ENCODE peak calls at places on chromosomes 4 and X, in eight cellular contexts. U is adrenal gland; I is upper lobe of right lung; O is naive thymus-derived CD4-positive, alpha-beta T cell; N is AG04450; A is tibial nerve; Y is SJSA1; W is fibroblast of lung. Z is an unnamed sample. For H3K27me3 and H3K9me3, the result is how much of the 10 kb centered on the place peaks cover.

GRCh38 chrX:50036481-50036880 is 114.1 kb downstream of the CLCN5 start:
- DNase-seq in U (no peak), I (no peak), O (no peak), N (no peak), A (no peak), Y (no peak), W (peak), Z (no peak)

GRCh38 chr4:87853108-87853507 is 20.3 kb downstream of the MEPE start:
- DNase-seq in U (no peak), I (no peak), O (no peak), N (no peak), A (peak), Y (no peak), W (peak), Z (no peak)

GRCh38 chrX:34126011-34126410 is 6.1 kb downstream of the FAM47A start:
- DNase-seq in U (no peak), I (no peak), O (no peak), N (no peak), A (no peak), Y (no peak), W (no peak), Z (no peak)

GRCh38 chr4:67549123-67549522 is 3.8 kb upstream of the CENPC start:
- DNase-seq in U (no peak), I (no peak), O (peak), N (no peak), A (no peak), Y (no peak), W (peak), Z (no peak)

GRCh38 chr4:67204441-67204840 is 340.9 kb downstream of the CENPC start:
- DNase-seq in U (no peak), I (no peak), O (no peak), N (no peak), A (no peak), Y (no peak), W (peak), Z (peak)

GRCh38 chrX:13374364-13374763 is 54.5 kb upstream of the ATXN3L start:
- DNase-seq in U (no peak), I (no peak), O (no peak), N (no peak), A (no peak), Y (no peak), W (no peak), Z (no peak)

GRCh38 chr4:51831133-51831532 is 11.8 kb upstream of the DCUN1D4 start:
- DNase-seq in U (peak), I (peak), O (peak), N (no peak), A (peak), Y (no peak), W (peak), Z (peak)

GRCh38 chrX:40176979-40177430 is 79.2 kb upstream of the BCOR start:
- DNase-seq in U (peak), I (no peak), O (no peak), N (no peak), A (no peak), Y (no peak), W (peak), Z (no peak)

GRCh38 chrX:122866527-122866926 is 317.6 kb upstream of the GRIA3 start:
- DNase-seq in U (no peak), I (no peak), O (no peak), N (no peak), A (no peak), Y (no peak), W (peak), Z (no peak)

GRCh38 chr4:26568446-26568994 is 15.4 kb upstream of the TBC1D19 start:
- DNase-seq in U (no peak), I (no peak), O (no peak), N (peak), A (no peak), Y (no peak), W (peak), Z (no peak)

GRCh38 chr4:143253156-143253555 is 68.4 kb downstream of the USP38 start:
- DNase-seq in U (no peak), I (no peak), O (no peak), N (no peak), A (no peak), Y (no peak), W (peak), Z (no peak)

GRCh38 chrX:28625223-28625622 is 38.0 kb downstream of the IL1RAPL1 start:
- DNase-seq in U (no peak), I (no peak), O (no peak), N (no peak), A (no peak), Y (no peak), W (no peak), Z (no peak)

GRCh38 chrX:38755319-38755718 is 45.9 kb upstream of the MID1IP1 start:
- DNase-seq in U (no peak), I (no peak), O (no peak), N (no peak), A (no peak), Y (no peak), W (no peak), Z (no peak)
- H3K27me3 ChIP-seq in U (under half), I (under half), O (under half), N (under half), A (under half), Y (under half), W (under half), Z (under half)

GRCh38 chr4:8219236-8219635 is 20.1 kb downstream of the SH3TC1 start:
- DNase-seq in U (no peak), I (no peak), O (no peak), N (no peak), A (no peak), Y (no peak), W (no peak), Z (no peak)

GRCh38 chr4:8222609-8223391 is 23.7 kb downstream of the SH3TC1 start:
- DNase-seq in U (no peak), I (no peak), O (no peak), N (no peak), A (no peak), Y (no peak), W (no peak), Z (no peak)

GRCh38 chr4:8221985-8222384 is 22.9 kb downstream of the SH3TC1 start:
- DNase-seq in U (no peak), I (no peak), O (no peak), N (no peak), A (no peak), Y (no peak), W (no peak), Z (no peak)

GRCh38 chr4:8220661-8221446 is 21.8 kb downstream of the SH3TC1 start:
- DNase-seq in U (no peak), I (no peak), O (no peak), N (no peak), A (no peak), Y (no peak), W (no peak), Z (no peak)

DNA sequence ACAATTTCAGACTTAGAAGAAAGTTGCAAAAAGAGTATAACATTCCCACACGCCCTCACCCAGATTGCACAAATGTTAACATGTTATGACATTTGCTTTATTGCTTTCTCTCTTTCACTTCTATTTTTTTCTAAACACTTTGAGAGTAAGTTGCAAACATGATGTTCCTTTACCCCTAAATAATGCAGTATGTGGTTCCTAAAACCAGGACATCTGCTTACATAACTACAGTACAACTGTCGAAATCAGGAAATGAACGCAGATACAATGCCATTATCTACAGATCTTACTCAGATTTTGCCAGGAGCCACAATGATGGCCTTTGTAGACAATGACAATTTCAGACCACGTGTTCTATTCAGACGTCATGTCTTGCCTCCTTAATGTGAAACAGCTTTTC is 22.4 kb downstream of the SH3TC1 start:
- DNase-seq in U (no peak), I (no peak), O (peak), N (no peak), A (peak), Y (no peak), W (peak), Z (no peak)
- H3K9me3 ChIP-seq in U (under half), I (under half), O (under half), N (under half), A (under half), Y (under half), W (under half), Z (under half)

DNA sequence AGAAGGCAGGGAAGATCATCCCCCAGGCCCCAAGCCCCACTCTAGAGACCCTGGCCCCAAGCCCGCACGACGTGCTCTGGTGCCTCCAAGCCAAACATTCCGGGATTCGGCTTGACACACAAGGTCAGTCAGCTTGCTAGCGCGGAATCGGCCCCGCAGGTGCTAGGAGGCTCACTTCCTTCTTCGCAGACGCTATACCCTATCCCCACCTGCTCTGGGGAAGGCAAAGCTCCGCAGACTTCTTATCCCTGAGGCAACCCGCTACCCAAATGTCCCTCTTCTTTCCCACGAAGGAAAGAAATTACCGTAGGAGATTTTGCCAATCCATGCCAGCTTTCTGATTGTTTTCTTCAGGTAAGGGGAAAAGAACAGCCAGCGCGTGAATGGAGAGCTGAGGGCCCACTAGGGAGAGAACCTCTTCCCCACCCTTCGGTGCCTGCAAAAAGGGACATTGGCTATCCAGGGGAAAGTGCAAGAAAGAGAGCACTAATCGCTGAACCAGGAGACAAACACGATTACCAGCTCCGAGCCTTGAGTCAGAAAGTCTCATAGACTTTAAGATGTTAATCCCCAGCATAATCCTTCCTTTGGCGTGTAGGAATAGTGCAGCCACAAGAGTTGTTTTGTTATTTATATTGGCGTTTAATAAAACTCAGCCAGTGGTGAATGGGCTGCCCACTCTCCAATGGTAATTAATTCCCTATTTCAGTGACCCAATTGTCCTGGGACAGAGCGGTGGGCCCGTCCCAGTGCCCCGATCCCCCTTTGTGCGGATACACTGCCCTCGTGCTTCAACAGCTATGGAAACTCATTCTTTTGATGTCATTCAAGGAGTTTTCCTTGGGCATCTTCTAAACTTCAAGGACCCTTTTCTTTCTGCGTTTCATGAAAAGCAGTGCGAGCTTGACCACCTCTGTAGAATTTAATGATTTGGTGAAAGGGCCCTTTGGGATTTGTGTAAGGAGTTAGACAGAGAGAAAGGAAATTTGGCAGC is 5.4 kb upstream of the NEUROG2 start:
- DNase-seq in U (no peak), I (no peak), O (no peak), N (no peak), A (no peak), Y (no peak), W (no peak), Z (no peak)
- H3K4me3 ChIP-seq in U (no peak), I (no peak), O (no peak), N (no peak), A (no peak), Y (no peak), W (no peak), Z (no peak)

DNA sequence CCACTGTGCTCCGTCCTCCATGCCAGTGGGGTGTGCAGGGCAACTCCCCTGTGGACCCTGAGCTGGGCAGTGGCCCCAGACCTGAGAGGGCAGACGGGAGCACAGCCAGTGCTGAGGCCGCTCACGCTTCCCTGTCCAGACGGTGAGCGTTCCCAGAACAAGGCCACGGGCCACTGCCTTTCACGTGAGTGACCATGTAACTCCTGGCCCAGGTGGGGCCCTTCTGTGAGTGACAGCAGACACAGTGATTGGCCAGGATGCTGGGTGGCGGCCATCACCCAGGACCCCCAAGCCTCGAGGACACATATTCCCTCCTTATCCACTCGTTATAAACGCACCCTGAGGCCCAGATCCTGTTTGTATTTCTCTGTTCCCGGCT is 10.5 kb downstream of the NSG1 start:
- DNase-seq in U (no peak), I (no peak), O (no peak), N (no peak), A (no peak), Y (no peak), W (no peak), Z (no peak)
- H3K27me3 ChIP-seq in U (under half), I (under half), O (under half), N (under half), A (under half), Y (half or more), W (under half), Z (under half)

Z was measured in MG63.